ENCODE peak calls at places on chromosomes 1 and 21, in eight cellular contexts. One of them, this sample, is unnamed.

GRCh38 chr21:33657124-33657842 is 15.0 kb downstream of the ITSN1 start:
- DNase-seq in right cardiac atrium: no peak
- DNase-seq in astrocyte of the spinal cord: no peak
- DNase-seq in IMR-90: peak
- DNase-seq in CD8-positive, alpha-beta T cell: no peak
- DNase-seq in ovary: no peak
- DNase-seq in H1: no peak
- DNase-seq in body of pancreas: peak
- DNase-seq in this sample: no peak

GRCh38 chr1:11569551-11569950 is 84.7 kb downstream of the FBXO2 start:
- DNase-seq in body of pancreas: no peak
- DNase-seq in H1: no peak
- DNase-seq in IMR-90: no peak
- DNase-seq in right cardiac atrium: no peak
- DNase-seq in astrocyte of the spinal cord: no peak
- DNase-seq in CD8-positive, alpha-beta T cell: no peak
- DNase-seq in ovary: no peak
- DNase-seq in this sample: peak

GRCh38 chr1:181353526-181353925 is 129.8 kb upstream of the CACNA1E start:
- DNase-seq in H1: no peak
- DNase-seq in IMR-90: no peak
- DNase-seq in right cardiac atrium: no peak
- DNase-seq in CD8-positive, alpha-beta T cell: no peak
- DNase-seq in body of pancreas: no peak
- DNase-seq in astrocyte of the spinal cord: no peak
- DNase-seq in ovary: no peak
- DNase-seq in this sample: no peak

GRCh38 chr1:223700942-223701637 is 11.2 kb upstream of the CAPN2 start:
- DNase-seq in body of pancreas: peak
- DNase-seq in IMR-90: peak
- DNase-seq in right cardiac atrium: no peak
- DNase-seq in CD8-positive, alpha-beta T cell: no peak
- DNase-seq in H1: no peak
- DNase-seq in astrocyte of the spinal cord: peak
- DNase-seq in ovary: peak
- DNase-seq in this sample: peak

GRCh38 chr1:85328713-85329376 is 52.4 kb upstream of the BCL10 start:
- DNase-seq in IMR-90: peak
- DNase-seq in H1: no peak
- DNase-seq in astrocyte of the spinal cord: peak
- DNase-seq in ovary: no peak
- DNase-seq in CD8-positive, alpha-beta T cell: no peak
- DNase-seq in body of pancreas: peak
- DNase-seq in right cardiac atrium: no peak
- DNase-seq in this sample: peak

GRCh38 chr1:209428241-209428921 is 155.1 kb upstream of the CAMK1G start:
- DNase-seq in H1: peak
- DNase-seq in body of pancreas: no peak
- DNase-seq in ovary: no peak
- DNase-seq in right cardiac atrium: no peak
- DNase-seq in CD8-positive, alpha-beta T cell: no peak
- DNase-seq in astrocyte of the spinal cord: no peak
- DNase-seq in IMR-90: no peak
- DNase-seq in this sample: no peak

GRCh38 chr1:41504126-41505035 is 19.9 kb upstream of the EDN2 start:
- DNase-seq in ovary: no peak
- DNase-seq in astrocyte of the spinal cord: peak
- DNase-seq in right cardiac atrium: no peak
- DNase-seq in IMR-90: peak
- DNase-seq in CD8-positive, alpha-beta T cell: no peak
- DNase-seq in body of pancreas: no peak
- DNase-seq in H1: no peak
- DNase-seq in this sample: no peak

GRCh38 chr1:47227370-47228232 is 4.4 kb downstream of the TAL1 start:
- DNase-seq in body of pancreas: no peak
- DNase-seq in astrocyte of the spinal cord: no peak
- DNase-seq in H1: no peak
- DNase-seq in IMR-90: no peak
- DNase-seq in right cardiac atrium: no peak
- DNase-seq in CD8-positive, alpha-beta T cell: no peak
- DNase-seq in ovary: no peak
- DNase-seq in this sample: peak

GRCh38 chr1:6275826-6276764 is 15.2 kb upstream of the GPR153 start:
- DNase-seq in astrocyte of the spinal cord: peak
- DNase-seq in ovary: peak
- DNase-seq in body of pancreas: peak
- DNase-seq in right cardiac atrium: peak
- DNase-seq in H1: no peak
- DNase-seq in IMR-90: peak
- DNase-seq in CD8-positive, alpha-beta T cell: no peak
- DNase-seq in this sample: peak

GRCh38 chr1:51242546-51242945 is 6.5 kb downstream of the RNF11 start:
- DNase-seq in right cardiac atrium: no peak
- DNase-seq in body of pancreas: no peak
- DNase-seq in astrocyte of the spinal cord: no peak
- DNase-seq in CD8-positive, alpha-beta T cell: no peak
- DNase-seq in IMR-90: no peak
- DNase-seq in ovary: no peak
- DNase-seq in H1: no peak
- DNase-seq in this sample: no peak

GRCh38 chr1:152185544-152186391 is 26.7 kb upstream of the RPTN start:
- DNase-seq in IMR-90: peak
- DNase-seq in H1: peak
- DNase-seq in body of pancreas: peak
- DNase-seq in ovary: no peak
- DNase-seq in right cardiac atrium: no peak
- DNase-seq in CD8-positive, alpha-beta T cell: no peak
- DNase-seq in astrocyte of the spinal cord: peak
- DNase-seq in this sample: peak

GRCh38 chr1:20496241-20496661 is 10.2 kb upstream of the CAMK2N1 start:
- DNase-seq in right cardiac atrium: no peak
- DNase-seq in CD8-positive, alpha-beta T cell: no peak
- DNase-seq in astrocyte of the spinal cord: peak
- DNase-seq in H1: no peak
- DNase-seq in body of pancreas: no peak
- DNase-seq in ovary: no peak
- DNase-seq in IMR-90: peak
- DNase-seq in this sample: peak

GRCh38 chr1:216528816-216529215 is 105.6 kb upstream of the USH2A start:
- DNase-seq in H1: no peak
- DNase-seq in IMR-90: no peak
- DNase-seq in right cardiac atrium: no peak
- DNase-seq in ovary: no peak
- DNase-seq in astrocyte of the spinal cord: no peak
- DNase-seq in CD8-positive, alpha-beta T cell: no peak
- DNase-seq in body of pancreas: peak
- DNase-seq in this sample: no peak

GRCh38 chr1:192809286-192810252 is 730 bp downstream of the RGS2 start:
- DNase-seq in body of pancreas: peak
- DNase-seq in CD8-positive, alpha-beta T cell: peak
- DNase-seq in right cardiac atrium: peak
- DNase-seq in H1: no peak
- DNase-seq in astrocyte of the spinal cord: peak
- DNase-seq in ovary: no peak
- DNase-seq in IMR-90: peak
- DNase-seq in this sample: no peak

GRCh38 chr1:15803380-15803779 is 4.1 kb downstream of the UQCRHL start:
- DNase-seq in IMR-90: peak
- DNase-seq in ovary: no peak
- DNase-seq in H1: peak
- DNase-seq in astrocyte of the spinal cord: peak
- DNase-seq in body of pancreas: no peak
- DNase-seq in CD8-positive, alpha-beta T cell: no peak
- DNase-seq in right cardiac atrium: no peak
- DNase-seq in this sample: no peak

GRCh38 chr1:109931189-109931672 is 20.6 kb downstream of the CSF1 start:
- DNase-seq in body of pancreas: peak
- DNase-seq in right cardiac atrium: peak
- DNase-seq in astrocyte of the spinal cord: peak
- DNase-seq in ovary: peak
- DNase-seq in CD8-positive, alpha-beta T cell: no peak
- DNase-seq in IMR-90: peak
- DNase-seq in H1: peak
- DNase-seq in this sample: peak

DNA sequence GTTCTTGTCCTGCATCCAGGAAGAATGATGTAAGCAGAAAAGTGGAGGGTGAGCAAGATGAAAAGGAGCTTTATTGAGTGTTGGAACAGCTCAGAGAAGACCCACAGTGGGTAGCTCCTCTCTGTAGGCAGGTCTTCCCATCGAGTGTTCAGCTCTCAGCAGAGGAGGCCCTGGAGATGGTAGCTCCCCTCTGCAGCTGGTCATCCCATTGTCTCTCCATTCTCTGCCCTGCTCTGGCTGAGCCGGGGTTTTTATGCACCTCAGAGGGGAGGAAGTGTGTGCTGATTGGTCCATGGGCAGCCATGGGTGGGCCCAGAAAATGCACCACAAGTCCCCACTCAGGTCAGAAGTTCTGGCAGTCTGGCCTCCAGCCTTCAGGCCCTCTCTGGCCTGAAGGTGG is 713.7 kb downstream of the MATN1 start:
- DNase-seq in right cardiac atrium: no peak
- DNase-seq in astrocyte of the spinal cord: no peak
- DNase-seq in ovary: no peak
- DNase-seq in CD8-positive, alpha-beta T cell: no peak
- DNase-seq in IMR-90: no peak
- DNase-seq in body of pancreas: no peak
- DNase-seq in H1: no peak
- DNase-seq in this sample: no peak
- H3K4me3 ChIP-seq in right cardiac atrium: no peak
- H3K4me3 ChIP-seq in astrocyte of the spinal cord: no peak
- H3K4me3 ChIP-seq in ovary: no peak
- H3K4me3 ChIP-seq in CD8-positive, alpha-beta T cell: no peak
- H3K4me3 ChIP-seq in IMR-90: no peak
- H3K4me3 ChIP-seq in body of pancreas: no peak
- H3K4me3 ChIP-seq in H1: no peak
- H3K4me3 ChIP-seq in this sample: no peak

GRCh38 chr1:204885288-204885711 is 14.6 kb downstream of the NFASC start:
- DNase-seq in H1: peak
- DNase-seq in right cardiac atrium: no peak
- DNase-seq in CD8-positive, alpha-beta T cell: no peak
- DNase-seq in body of pancreas: peak
- DNase-seq in astrocyte of the spinal cord: no peak
- DNase-seq in ovary: no peak
- DNase-seq in IMR-90: no peak
- DNase-seq in this sample: peak
- H3K4me3 ChIP-seq in H1: no peak
- H3K4me3 ChIP-seq in right cardiac atrium: no peak
- H3K4me3 ChIP-seq in CD8-positive, alpha-beta T cell: no peak
- H3K4me3 ChIP-seq in body of pancreas: no peak
- H3K4me3 ChIP-seq in astrocyte of the spinal cord: no peak
- H3K4me3 ChIP-seq in ovary: no peak
- H3K4me3 ChIP-seq in IMR-90: no peak
- H3K4me3 ChIP-seq in this sample: peak

GRCh38 chr1:22416555-22417454 is 34.8 kb upstream of the ZBTB40 start:
- DNase-seq in ovary: peak
- DNase-seq in CD8-positive, alpha-beta T cell: peak
- DNase-seq in right cardiac atrium: peak
- DNase-seq in body of pancreas: peak
- DNase-seq in IMR-90: peak
- DNase-seq in astrocyte of the spinal cord: peak
- DNase-seq in H1: peak
- DNase-seq in this sample: peak
- H3K4me3 ChIP-seq in ovary: no peak
- H3K4me3 ChIP-seq in CD8-positive, alpha-beta T cell: no peak
- H3K4me3 ChIP-seq in right cardiac atrium: no peak
- H3K4me3 ChIP-seq in body of pancreas: no peak
- H3K4me3 ChIP-seq in IMR-90: no peak
- H3K4me3 ChIP-seq in astrocyte of the spinal cord: no peak
- H3K4me3 ChIP-seq in H1: no peak
- H3K4me3 ChIP-seq in this sample: no peak

GRCh38 chr1:78472251-78472620 is 18.5 kb upstream of the PTGFR start:
- DNase-seq in ovary: no peak
- DNase-seq in body of pancreas: no peak
- DNase-seq in astrocyte of the spinal cord: no peak
- DNase-seq in IMR-90: no peak
- DNase-seq in H1: no peak
- DNase-seq in right cardiac atrium: no peak
- DNase-seq in CD8-positive, alpha-beta T cell: no peak
- DNase-seq in this sample: no peak
- H3K4me3 ChIP-seq in ovary: no peak
- H3K4me3 ChIP-seq in body of pancreas: no peak
- H3K4me3 ChIP-seq in astrocyte of the spinal cord: no peak
- H3K4me3 ChIP-seq in IMR-90: no peak
- H3K4me3 ChIP-seq in H1: no peak
- H3K4me3 ChIP-seq in right cardiac atrium: no peak
- H3K4me3 ChIP-seq in CD8-positive, alpha-beta T cell: no peak
- H3K4me3 ChIP-seq in this sample: no peak

GRCh38 chr1:100580446-100580845 is 42.5 kb downstream of the GPR88 start:
- DNase-seq in CD8-positive, alpha-beta T cell: no peak
- DNase-seq in IMR-90: peak
- DNase-seq in astrocyte of the spinal cord: no peak
- DNase-seq in body of pancreas: no peak
- DNase-seq in ovary: no peak
- DNase-seq in H1: no peak
- DNase-seq in right cardiac atrium: no peak
- DNase-seq in this sample: no peak
- H3K4me3 ChIP-seq in CD8-positive, alpha-beta T cell: no peak
- H3K4me3 ChIP-seq in IMR-90: no peak
- H3K4me3 ChIP-seq in astrocyte of the spinal cord: no peak
- H3K4me3 ChIP-seq in body of pancreas: no peak
- H3K4me3 ChIP-seq in ovary: no peak
- H3K4me3 ChIP-seq in H1: no peak
- H3K4me3 ChIP-seq in right cardiac atrium: no peak
- H3K4me3 ChIP-seq in this sample: no peak